ENCODE peak calls at places on chromosomes 3 and 15, in six cellular contexts. O is astrocyte of the spinal cord, E is OCI-LY7, M is tibial nerve, R is fibroblast of lung, I is WTC11. H is an unnamed sample.

GRCh38 chr3:144663456-144664063 is 691.9 kb downstream of the DIPK2A start:
- DNase-seq in E (no peak), M (no peak), R (no peak), I (no peak), O (no peak), H (no peak)

GRCh38 chr15:91887921-91888373 is 34.4 kb downstream of the SLCO3A1 start:
- DNase-seq in I (no peak), R (peak), E (no peak), O (peak), M (no peak), H (no peak)

GRCh38 chr3:189309400-189309975 is 137.7 kb downstream of the TPRG1 start:
- DNase-seq in O (no peak), M (no peak), I (no peak), E (no peak), R (no peak), H (no peak)

GRCh38 chr3:86990734-86991481 is at the start of gene VGLL3:
- DNase-seq in I (peak), O (peak), R (peak), M (peak), E (no peak), H (peak)

GRCh38 chr3:46993986-46994385 is 14.5 kb downstream of the NBEAL2 start:
- DNase-seq in R (no peak), O (no peak), E (no peak), I (no peak), M (no peak), H (no peak)

GRCh38 chr3:58986654-58987053 is 63.2 kb downstream of the CFAP20DC start:
- DNase-seq in O (no peak), I (no peak), E (no peak), M (no peak), R (no peak), H (no peak)

GRCh38 chr15:58770519-58770856 is 614 bp upstream of the MINDY2 start:
- DNase-seq in R (peak), M (no peak), O (peak), E (peak), I (no peak), H (peak)

GRCh38 chr15:94692697-94693096 is 461.3 kb downstream of the MCTP2 start:
- DNase-seq in I (no peak), R (peak), E (no peak), O (no peak), M (no peak), H (no peak)

GRCh38 chr3:46705751-46706572 is 4.8 kb downstream of the TMIE start:
- DNase-seq in E (no peak), O (peak), I (no peak), R (peak), M (no peak), H (no peak)

GRCh38 chr3:43496740-43497375 is 125.0 kb downstream of the ANO10 start:
- DNase-seq in M (no peak), I (no peak), E (no peak), O (peak), R (no peak), H (no peak)

GRCh38 chr15:74845208-74845568 is 2.2 kb upstream of the ULK3 start:
- DNase-seq in M (no peak), E (no peak), R (no peak), O (no peak), I (no peak), H (no peak)

GRCh38 chr15:82146990-82147461 is 101.2 kb upstream of the MEX3B start:
- DNase-seq in E (no peak), O (peak), I (no peak), M (no peak), R (peak), H (no peak)

GRCh38 chr15:83973816-83974215 is 261.8 kb upstream of the GOLGA6L4 start:
- DNase-seq in O (no peak), I (no peak), E (peak), M (no peak), R (no peak), H (peak)

GRCh38 chr15:72176743-72177142 is 20.8 kb downstream of the GRAMD2A start:
- DNase-seq in I (no peak), E (no peak), O (no peak), M (no peak), R (no peak), H (no peak)

GRCh38 chr15:70017796-70018195 is 79.9 kb downstream of the TLE3 start:
- DNase-seq in M (no peak), I (no peak), E (no peak), R (no peak), O (no peak), H (no peak)

GRCh38 chr15:36430721-36431265 is 148.6 kb upstream of the CDIN1 start:
- DNase-seq in O (no peak), E (no peak), M (no peak), R (peak), I (no peak), H (no peak)

DNA sequence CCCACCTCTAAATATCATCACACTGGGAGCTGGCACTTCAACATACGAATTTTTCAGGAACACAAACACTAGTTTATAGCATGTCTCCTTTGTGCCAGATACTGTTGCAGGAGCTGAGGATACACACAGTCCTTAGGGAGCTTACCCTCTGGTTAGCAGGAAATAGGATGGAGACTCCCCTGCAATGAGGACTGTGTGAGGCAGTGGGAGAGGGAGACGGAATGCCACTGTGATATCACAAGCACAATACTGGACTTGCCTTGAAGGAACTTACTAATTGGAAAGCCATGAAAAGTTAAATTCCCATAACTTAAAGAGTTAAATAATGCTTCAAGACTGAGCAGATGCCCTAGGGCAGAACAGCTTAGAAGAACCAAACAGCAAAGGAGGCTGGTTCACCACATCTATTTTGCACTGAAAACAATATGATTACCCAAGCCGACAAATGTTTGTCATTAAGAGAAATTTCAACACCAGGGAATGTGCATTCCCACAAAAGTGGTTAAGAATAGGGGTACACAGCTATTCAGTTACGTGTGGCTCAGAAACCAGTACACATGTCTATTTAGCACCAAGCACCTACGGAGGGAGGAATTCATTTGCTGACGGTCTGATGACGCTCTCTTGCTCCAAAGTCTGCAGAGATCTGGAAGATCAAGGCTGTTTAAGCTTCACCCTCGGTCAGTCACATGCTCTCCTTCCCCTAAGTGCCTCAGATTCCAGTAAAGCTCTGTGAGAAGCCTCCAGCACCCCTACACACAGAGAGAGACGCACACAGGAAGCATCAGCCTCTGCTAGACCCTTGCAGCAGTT is 5.2 kb downstream of the TBC1D2B start:
- DNase-seq in O (peak), I (peak), E (no peak), R (peak), M (no peak), H (no peak)
- TF ChIP-seq CTCF in O (no peak), I (no peak), E (no peak), R (no peak), M (no peak), H (no peak)

GRCh38 chr15:27608248-27608647 is 490.9 kb downstream of the OCA2 start:
- DNase-seq in M (no peak), R (no peak), E (no peak), O (no peak), I (no peak), H (no peak)
- TF ChIP-seq CTCF in M (no peak), R (no peak), E (no peak), O (peak), I (no peak), H (no peak)

DNA sequence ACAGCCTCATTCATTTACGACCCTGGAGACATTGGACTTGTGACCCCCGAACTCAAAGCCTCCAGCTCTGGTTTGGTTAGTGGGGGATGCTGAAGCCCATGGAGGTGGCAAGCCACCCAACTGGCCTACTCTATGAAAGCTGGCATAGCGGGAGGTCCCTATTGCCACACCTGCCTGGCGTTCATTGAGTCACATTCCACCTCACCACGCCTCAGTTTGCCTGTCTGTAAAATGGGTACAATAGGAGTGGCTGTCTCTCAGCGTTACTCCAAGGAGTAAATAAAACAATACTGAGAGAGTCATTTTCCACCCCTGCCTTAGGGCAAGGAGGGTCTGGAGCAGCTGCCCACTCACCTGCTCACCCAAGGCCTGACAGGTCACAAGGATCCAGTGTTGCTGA is 60.2 kb downstream of the NUP210 start:
- DNase-seq in M (no peak), R (no peak), E (no peak), I (no peak), O (no peak), H (no peak)
- TF ChIP-seq CTCF in M (no peak), R (no peak), E (no peak), I (no peak), O (no peak), H (no peak)

GRCh38 chr3:129312671-129313414 is 34.2 kb downstream of the HMCES start:
- DNase-seq in I (no peak), R (no peak), E (peak), O (peak), M (no peak), H (no peak)
- TF ChIP-seq CTCF in I (no peak), R (no peak), E (no peak), O (no peak), M (no peak), H (no peak)

GRCh38 chr3:159322322-159322939 is 520.6 kb downstream of the MFSD1 start:
- DNase-seq in M (no peak), R (peak), E (peak), O (no peak), I (peak), H (peak)
- TF ChIP-seq CTCF in M (peak), R (peak), E (peak), O (peak), I (peak), H (peak)

DNA sequence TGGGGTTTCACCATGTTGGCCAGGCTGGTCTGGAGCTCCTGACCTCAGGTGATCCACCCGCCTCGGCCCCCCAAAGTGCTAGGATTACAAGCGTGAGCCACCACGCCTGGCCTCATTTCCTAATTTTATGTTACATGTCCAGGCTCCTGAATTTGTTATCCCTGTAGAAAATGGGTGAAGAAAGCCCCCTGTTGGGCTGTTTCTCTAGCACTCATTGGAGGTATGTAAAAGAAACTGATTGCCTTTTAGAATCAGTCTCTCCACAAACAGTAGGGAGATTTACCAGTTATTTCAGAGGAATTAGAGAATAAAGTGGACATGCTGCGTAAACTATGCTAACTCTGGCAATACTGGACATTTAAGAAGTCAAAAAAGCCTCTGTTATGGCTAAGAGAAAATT is 364.1 kb upstream of the TBL1XR1 start:
- DNase-seq in M (no peak), E (no peak), R (no peak), I (no peak), O (no peak), H (no peak)
- TF ChIP-seq CTCF in M (no peak), E (no peak), R (no peak), I (no peak), O (no peak), H (no peak)

GRCh38 chr3:152646004-152646403 is 188.9 kb upstream of the P2RY1 start:
- DNase-seq in E (no peak), M (no peak), O (no peak), I (no peak), R (no peak), H (no peak)
- TF ChIP-seq CTCF in E (no peak), M (no peak), O (no peak), I (no peak), R (no peak), H (no peak)

GRCh38 chr3:125166581-125166980 is 46.0 kb downstream of the SLC12A8 start:
- DNase-seq in E (no peak), I (no peak), O (no peak), M (no peak), R (no peak), H (no peak)

GRCh38 chr3:125165189-125165947 is 47.2 kb downstream of the SLC12A8 start:
- DNase-seq in I (peak), E (peak), M (no peak), R (peak), O (peak), H (peak)

GRCh38 chr3:125161607-125162219 is 50.8 kb downstream of the SLC12A8 start:
- DNase-seq in E (no peak), O (no peak), M (no peak), R (no peak), I (no peak), H (no peak)

GRCh38 chr3:125165948-125166553 is 46.5 kb downstream of the SLC12A8 start:
- DNase-seq in M (no peak), E (no peak), R (no peak), O (no peak), I (no peak), H (no peak)

DNA sequence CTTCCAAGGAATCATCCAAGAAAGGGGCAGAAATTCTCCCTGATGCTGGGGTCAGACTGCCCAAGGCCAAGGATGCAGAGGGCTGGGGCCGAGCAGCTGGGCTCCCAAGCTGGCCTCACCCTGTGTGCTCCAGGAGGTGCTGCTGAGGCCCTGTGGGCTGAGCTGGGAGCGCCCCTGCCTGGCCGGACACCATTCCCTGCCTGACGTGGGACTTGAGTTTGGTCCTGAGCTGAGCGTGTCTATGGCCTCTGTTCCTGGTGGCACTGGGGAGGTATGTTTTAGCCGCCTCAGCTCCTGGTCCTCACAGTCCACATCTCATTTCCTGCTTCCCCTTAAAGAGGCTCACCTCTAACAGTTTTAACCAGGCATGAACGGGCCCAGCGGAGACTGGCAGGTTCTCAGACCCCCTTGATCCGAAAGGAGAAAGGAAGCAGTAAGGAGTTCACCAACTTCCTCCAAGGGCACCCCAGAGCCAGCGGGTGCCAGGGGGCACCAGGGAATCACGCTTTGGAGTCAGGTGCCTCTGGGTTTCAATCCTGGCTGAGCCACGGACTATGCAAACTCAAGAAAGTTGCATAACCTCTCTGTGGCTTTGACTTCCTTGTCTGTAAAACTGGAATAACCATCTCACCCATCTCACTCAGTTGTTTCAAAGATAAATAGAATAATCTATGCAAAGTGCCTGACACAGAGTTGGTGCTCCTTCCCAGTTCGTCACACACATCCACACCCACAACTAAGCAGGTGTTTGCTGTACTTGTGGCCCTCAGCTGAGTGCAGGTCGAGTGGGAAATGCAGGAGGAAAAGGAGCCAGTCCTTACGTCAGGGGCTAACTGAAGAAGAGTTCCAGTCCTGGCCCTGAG is 48.6 kb downstream of the SLC12A8 start:
- DNase-seq in R (peak), I (peak), M (no peak), O (no peak), E (peak), H (no peak)
- TF ChIP-seq CTCF in R (peak), I (no peak), M (no peak), O (peak), E (peak), H (no peak)

H was measured in GM20000.